ENCODE peak calls at places on chromosomes 12 and 14, in ten cellular contexts. One of them, this sample, is unnamed.

GRCh38 chr12:2053675-2054070 is 886 bp downstream of the CACNA1C start:
- DNase-seq in stomach: no peak
- DNase-seq in heart right ventricle: peak; percentile 42
- DNase-seq in tibial artery: no peak
- DNase-seq in fibroblast of pulmonary artery: no peak
- DNase-seq in transverse colon: no peak
- DNase-seq in colonic mucosa: no peak
- DNase-seq in esophagus squamous epithelium: no peak
- DNase-seq in psoas muscle: peak; percentile 41
- DNase-seq in fibroblast of lung: peak; percentile 36
- DNase-seq in this sample: no peak

GRCh38 chr14:54772451-54772881 is 130.2 kb downstream of the GCH1 start:
- DNase-seq in stomach: no peak
- DNase-seq in fibroblast of lung: peak; percentile 60
- DNase-seq in transverse colon: no peak
- DNase-seq in colonic mucosa: no peak
- DNase-seq in fibroblast of pulmonary artery: peak; percentile 53
- DNase-seq in heart right ventricle: no peak
- DNase-seq in tibial artery: no peak
- DNase-seq in psoas muscle: no peak
- DNase-seq in esophagus squamous epithelium: no peak
- DNase-seq in this sample: no peak

GRCh38 chr14:49940805-49941421 is 48.0 kb downstream of the ARF6 start:
- DNase-seq in psoas muscle: no peak
- DNase-seq in heart right ventricle: no peak
- DNase-seq in tibial artery: no peak
- DNase-seq in fibroblast of lung: no peak
- DNase-seq in esophagus squamous epithelium: no peak
- DNase-seq in fibroblast of pulmonary artery: peak; percentile 60
- DNase-seq in stomach: no peak
- DNase-seq in colonic mucosa: no peak
- DNase-seq in transverse colon: no peak
- DNase-seq in this sample: no peak

GRCh38 chr14:50383618-50384225 is 13.0 kb downstream of the CDKL1 start:
- DNase-seq in transverse colon: no peak
- DNase-seq in tibial artery: no peak
- DNase-seq in stomach: no peak
- DNase-seq in heart right ventricle: no peak
- DNase-seq in fibroblast of pulmonary artery: peak; percentile 11
- DNase-seq in esophagus squamous epithelium: no peak
- DNase-seq in colonic mucosa: no peak
- DNase-seq in fibroblast of lung: no peak
- DNase-seq in psoas muscle: no peak
- DNase-seq in this sample: no peak

GRCh38 chr12:53782093-53782703 is 30.4 kb upstream of the CISTR start:
- DNase-seq in stomach: no peak
- DNase-seq in psoas muscle: no peak
- DNase-seq in fibroblast of pulmonary artery: no peak
- DNase-seq in heart right ventricle: no peak
- DNase-seq in fibroblast of lung: no peak
- DNase-seq in esophagus squamous epithelium: no peak
- DNase-seq in transverse colon: no peak
- DNase-seq in colonic mucosa: no peak
- DNase-seq in tibial artery: no peak
- DNase-seq in this sample: no peak

GRCh38 chr12:113298861-113299545 is 35.9 kb downstream of the SLC8B1 start:
- DNase-seq in heart right ventricle: peak; percentile 83
- DNase-seq in fibroblast of pulmonary artery: no peak
- DNase-seq in tibial artery: peak; percentile 82
- DNase-seq in colonic mucosa: peak; percentile 42
- DNase-seq in psoas muscle: peak; percentile 67
- DNase-seq in stomach: no peak
- DNase-seq in transverse colon: no peak
- DNase-seq in fibroblast of lung: no peak
- DNase-seq in esophagus squamous epithelium: no peak
- DNase-seq in this sample: no peak

GRCh38 chr12:50394469-50395029 is 1.9 kb downstream of the FAM186A start:
- DNase-seq in esophagus squamous epithelium: no peak
- DNase-seq in heart right ventricle: no peak
- DNase-seq in tibial artery: no peak
- DNase-seq in stomach: no peak
- DNase-seq in psoas muscle: no peak
- DNase-seq in colonic mucosa: no peak
- DNase-seq in fibroblast of pulmonary artery: peak; percentile 38
- DNase-seq in transverse colon: no peak
- DNase-seq in fibroblast of lung: no peak
- DNase-seq in this sample: no peak

GRCh38 chr12:49942921-49943662 is 7.4 kb upstream of the AQP2 start:
- DNase-seq in tibial artery: no peak
- DNase-seq in esophagus squamous epithelium: no peak
- DNase-seq in psoas muscle: no peak
- DNase-seq in colonic mucosa: peak; percentile 76
- DNase-seq in transverse colon: peak; percentile 73
- DNase-seq in fibroblast of lung: no peak
- DNase-seq in stomach: peak; percentile 56
- DNase-seq in fibroblast of pulmonary artery: no peak
- DNase-seq in heart right ventricle: no peak
- DNase-seq in this sample: no peak

GRCh38 chr14:79464468-79464867 is 746.8 kb downstream of the DIO2 start:
- DNase-seq in stomach: no peak
- DNase-seq in esophagus squamous epithelium: no peak
- DNase-seq in fibroblast of pulmonary artery: no peak
- DNase-seq in psoas muscle: no peak
- DNase-seq in transverse colon: no peak
- DNase-seq in tibial artery: no peak
- DNase-seq in fibroblast of lung: no peak
- DNase-seq in colonic mucosa: no peak
- DNase-seq in heart right ventricle: no peak
- DNase-seq in this sample: no peak

GRCh38 chr12:107564946-107565345 is 120.7 kb upstream of the PWP1 start:
- DNase-seq in fibroblast of lung: peak; percentile 12
- DNase-seq in fibroblast of pulmonary artery: peak; percentile 18
- DNase-seq in psoas muscle: no peak
- DNase-seq in heart right ventricle: no peak
- DNase-seq in stomach: no peak
- DNase-seq in colonic mucosa: no peak
- DNase-seq in esophagus squamous epithelium: no peak
- DNase-seq in tibial artery: no peak
- DNase-seq in transverse colon: no peak
- DNase-seq in this sample: no peak
- TF ChIP-seq CTCF in fibroblast of lung: peak; percentile 36
- TF ChIP-seq CTCF in fibroblast of pulmonary artery: peak; percentile 27
- TF ChIP-seq CTCF in psoas muscle: no peak
- TF ChIP-seq CTCF in heart right ventricle: peak; percentile 14
- TF ChIP-seq CTCF in stomach: no peak
- TF ChIP-seq CTCF in colonic mucosa: no peak
- TF ChIP-seq CTCF in esophagus squamous epithelium: peak; percentile 38
- TF ChIP-seq CTCF in tibial artery: no peak
- TF ChIP-seq CTCF in transverse colon: no peak
- TF ChIP-seq CTCF in this sample: peak; percentile 52

GRCh38 chr12:62471734-62472133 is 5.1 kb downstream of the MON2 start:
- DNase-seq in psoas muscle: no peak
- DNase-seq in colonic mucosa: no peak
- DNase-seq in fibroblast of lung: no peak
- DNase-seq in stomach: no peak
- DNase-seq in heart right ventricle: no peak
- DNase-seq in fibroblast of pulmonary artery: no peak
- DNase-seq in transverse colon: no peak
- DNase-seq in tibial artery: no peak
- DNase-seq in esophagus squamous epithelium: no peak
- DNase-seq in this sample: no peak

GRCh38 chr12:62466596-62467411 is at the start of gene MON2:
- DNase-seq in tibial artery: peak; percentile 88
- DNase-seq in fibroblast of pulmonary artery: peak; percentile 81
- DNase-seq in colonic mucosa: peak; percentile 91
- DNase-seq in transverse colon: peak; percentile 92
- DNase-seq in psoas muscle: peak; percentile 90
- DNase-seq in stomach: peak; percentile 90
- DNase-seq in heart right ventricle: peak; percentile 91
- DNase-seq in esophagus squamous epithelium: peak; percentile 26
- DNase-seq in fibroblast of lung: peak; percentile 77
- DNase-seq in this sample: peak; percentile 38

GRCh38 chr12:62469704-62470103 is 3.1 kb downstream of the MON2 start:
- DNase-seq in psoas muscle: no peak
- DNase-seq in colonic mucosa: no peak
- DNase-seq in tibial artery: no peak
- DNase-seq in heart right ventricle: no peak
- DNase-seq in fibroblast of lung: no peak
- DNase-seq in transverse colon: no peak
- DNase-seq in stomach: no peak
- DNase-seq in fibroblast of pulmonary artery: no peak
- DNase-seq in esophagus squamous epithelium: no peak
- DNase-seq in this sample: no peak

GRCh38 chr12:62468394-62468793 is 1.8 kb downstream of the MON2 start:
- DNase-seq in heart right ventricle: no peak
- DNase-seq in tibial artery: no peak
- DNase-seq in fibroblast of lung: no peak
- DNase-seq in colonic mucosa: no peak
- DNase-seq in transverse colon: no peak
- DNase-seq in esophagus squamous epithelium: no peak
- DNase-seq in fibroblast of pulmonary artery: no peak
- DNase-seq in stomach: no peak
- DNase-seq in psoas muscle: no peak
- DNase-seq in this sample: no peak

DNA sequence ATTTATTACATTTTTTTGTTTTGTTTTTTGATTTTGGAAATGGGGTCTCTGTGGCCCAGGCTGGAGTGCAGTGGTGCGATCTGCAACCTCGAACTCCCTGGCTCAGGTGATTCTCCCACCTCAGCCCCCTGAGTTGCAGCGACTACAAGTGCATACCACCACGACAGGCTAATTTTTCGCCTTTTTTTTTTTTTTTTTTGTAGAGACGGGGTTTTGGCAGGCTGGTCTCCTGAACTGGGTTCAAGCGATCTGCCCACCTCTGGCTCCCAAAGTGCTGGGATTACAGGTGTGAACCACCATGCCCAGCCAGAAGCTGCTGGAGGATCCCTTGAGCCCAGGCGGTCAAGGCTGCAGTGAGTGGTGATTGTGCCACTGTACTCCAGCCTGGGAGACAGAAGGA is 2.3 kb downstream of the MON2 start:
- DNase-seq in heart right ventricle: no peak
- DNase-seq in transverse colon: no peak
- DNase-seq in psoas muscle: no peak
- DNase-seq in stomach: no peak
- DNase-seq in fibroblast of pulmonary artery: no peak
- DNase-seq in fibroblast of lung: no peak
- DNase-seq in tibial artery: no peak
- DNase-seq in esophagus squamous epithelium: no peak
- DNase-seq in colonic mucosa: no peak
- DNase-seq in this sample: no peak
- H3K4me3 ChIP-seq in heart right ventricle: no peak overlapping the region
- H3K4me3 ChIP-seq in transverse colon: no peak overlapping the region
- H3K4me3 ChIP-seq in psoas muscle: peak overlapping the region; percentile 99
- H3K4me3 ChIP-seq in stomach: no peak overlapping the region
- H3K4me3 ChIP-seq in fibroblast of pulmonary artery: peak overlapping the region; percentile 73
- H3K4me3 ChIP-seq in fibroblast of lung: peak overlapping the region; percentile 96
- H3K4me3 ChIP-seq in tibial artery: peak overlapping the region; percentile 99
- H3K4me3 ChIP-seq in esophagus squamous epithelium: no peak overlapping the region
- H3K4me3 ChIP-seq in colonic mucosa: no peak overlapping the region
- H3K4me3 ChIP-seq in this sample: peak overlapping the region; percentile 7

GRCh38 chr14:93788557-93789365 is 476 bp upstream of the PRIMA1 start:
- DNase-seq in fibroblast of pulmonary artery: no peak
- DNase-seq in transverse colon: peak; percentile 29
- DNase-seq in stomach: peak; percentile 58
- DNase-seq in heart right ventricle: peak; percentile 60
- DNase-seq in tibial artery: peak; percentile 37
- DNase-seq in colonic mucosa: no peak
- DNase-seq in fibroblast of lung: no peak
- DNase-seq in esophagus squamous epithelium: no peak
- DNase-seq in psoas muscle: peak; percentile 49
- DNase-seq in this sample: no peak
- TF ChIP-seq CTCF in fibroblast of pulmonary artery: no peak
- TF ChIP-seq CTCF in transverse colon: peak; percentile 47
- TF ChIP-seq CTCF in stomach: peak; percentile 39
- TF ChIP-seq CTCF in heart right ventricle: peak; percentile 38
- TF ChIP-seq CTCF in tibial artery: peak; percentile 26
- TF ChIP-seq CTCF in colonic mucosa: no peak
- TF ChIP-seq CTCF in fibroblast of lung: no peak
- TF ChIP-seq CTCF in esophagus squamous epithelium: peak; percentile 12
- TF ChIP-seq CTCF in psoas muscle: peak; percentile 44
- TF ChIP-seq CTCF in this sample: no peak

DNA sequence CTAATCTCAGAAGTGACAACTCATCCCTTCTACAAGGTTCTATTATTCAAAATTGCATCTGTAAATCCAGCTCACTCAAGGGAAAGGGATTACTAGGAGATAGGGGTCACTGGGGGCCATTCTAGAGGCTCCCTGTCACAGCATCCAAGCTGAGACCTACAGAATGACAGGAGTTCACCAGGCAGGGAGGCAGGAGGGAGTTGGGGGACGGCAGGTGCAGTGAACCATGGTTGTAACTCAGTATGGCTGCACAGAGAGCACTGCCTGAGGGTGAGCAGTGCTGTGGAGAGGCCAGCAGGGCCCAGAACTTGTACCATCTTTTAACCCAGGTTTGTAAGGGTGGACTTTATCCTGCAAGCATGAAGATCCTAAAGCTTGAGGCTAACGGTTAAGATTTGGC is 37.9 kb upstream of the SINHCAF start:
- DNase-seq in psoas muscle: no peak
- DNase-seq in transverse colon: no peak
- DNase-seq in colonic mucosa: no peak
- DNase-seq in heart right ventricle: no peak
- DNase-seq in fibroblast of pulmonary artery: no peak
- DNase-seq in stomach: no peak
- DNase-seq in tibial artery: no peak
- DNase-seq in fibroblast of lung: no peak
- DNase-seq in esophagus squamous epithelium: no peak
- DNase-seq in this sample: no peak
- H3K4me3 ChIP-seq in psoas muscle: no peak overlapping the region
- H3K4me3 ChIP-seq in transverse colon: no peak overlapping the region
- H3K4me3 ChIP-seq in colonic mucosa: no peak overlapping the region
- H3K4me3 ChIP-seq in heart right ventricle: no peak overlapping the region
- H3K4me3 ChIP-seq in fibroblast of pulmonary artery: no peak overlapping the region
- H3K4me3 ChIP-seq in stomach: no peak overlapping the region
- H3K4me3 ChIP-seq in tibial artery: no peak overlapping the region
- H3K4me3 ChIP-seq in fibroblast of lung: no peak overlapping the region
- H3K4me3 ChIP-seq in esophagus squamous epithelium: no peak overlapping the region
- H3K4me3 ChIP-seq in this sample: no peak overlapping the region

This sample was measured in retinal pigment epithelial cell.